ENCODE peak calls at places on chromosomes 5 and 9, in five cellular contexts. One of them, this sample, is unnamed. For H3K4me1, the result is how much of the 10 kb centered on the place peaks cover.

GRCh38 chr9:117387422-117387821 is 27.4 kb downstream of the ASTN2 start:
- DNase-seq in CD8-positive, alpha-beta T cell: no peak
- DNase-seq in tibial nerve: no peak
- DNase-seq in transverse colon: no peak
- DNase-seq in ovary: no peak
- DNase-seq in this sample: no peak

GRCh38 chr9:534886-535285 is 306.6 kb upstream of the DMRT1 start:
- DNase-seq in CD8-positive, alpha-beta T cell: no peak
- DNase-seq in tibial nerve: no peak
- DNase-seq in transverse colon: peak
- DNase-seq in ovary: no peak
- DNase-seq in this sample: no peak

GRCh38 chr5:142597546-142598337 is 88.1 kb downstream of the FGF1 start:
- DNase-seq in CD8-positive, alpha-beta T cell: no peak
- DNase-seq in tibial nerve: no peak
- DNase-seq in transverse colon: no peak
- DNase-seq in ovary: no peak
- DNase-seq in this sample: no peak

GRCh38 chr5:126016256-126016655 is 407.0 kb upstream of the GRAMD2B start:
- DNase-seq in CD8-positive, alpha-beta T cell: no peak
- DNase-seq in tibial nerve: no peak
- DNase-seq in transverse colon: no peak
- DNase-seq in ovary: peak
- DNase-seq in this sample: no peak

GRCh38 chr9:89601856-89602562 is 2.8 kb upstream of the GADD45G start:
- DNase-seq in CD8-positive, alpha-beta T cell: no peak
- DNase-seq in tibial nerve: no peak
- DNase-seq in transverse colon: no peak
- DNase-seq in ovary: no peak
- DNase-seq in this sample: no peak

GRCh38 chr9:6199596-6199995 is 16.0 kb upstream of the IL33 start:
- DNase-seq in CD8-positive, alpha-beta T cell: no peak
- DNase-seq in tibial nerve: no peak
- DNase-seq in transverse colon: no peak
- DNase-seq in ovary: no peak
- DNase-seq in this sample: no peak

GRCh38 chr5:6632324-6632930 is 417 bp downstream of the NSUN2 start:
- DNase-seq in CD8-positive, alpha-beta T cell: no peak
- DNase-seq in tibial nerve: no peak
- DNase-seq in transverse colon: no peak
- DNase-seq in ovary: no peak
- DNase-seq in this sample: no peak

GRCh38 chr5:105907016-105907415 is 1763.7 kb downstream of the EFNA5 start:
- DNase-seq in CD8-positive, alpha-beta T cell: no peak
- DNase-seq in tibial nerve: no peak
- DNase-seq in transverse colon: no peak
- DNase-seq in ovary: no peak
- DNase-seq in this sample: no peak

GRCh38 chr9:135522137-135522877 is 1.1 kb downstream of the LCN1 start:
- DNase-seq in CD8-positive, alpha-beta T cell: no peak
- DNase-seq in tibial nerve: no peak
- DNase-seq in transverse colon: no peak
- DNase-seq in ovary: no peak
- DNase-seq in this sample: no peak

GRCh38 chr9:2418619-2419018 is 203.0 kb upstream of the VLDLR start:
- DNase-seq in CD8-positive, alpha-beta T cell: no peak
- DNase-seq in tibial nerve: no peak
- DNase-seq in transverse colon: no peak
- DNase-seq in ovary: no peak
- DNase-seq in this sample: no peak

GRCh38 chr9:121538221-121538620 is 38.6 kb upstream of the GGTA1 start:
- DNase-seq in CD8-positive, alpha-beta T cell: no peak
- DNase-seq in tibial nerve: no peak
- DNase-seq in transverse colon: no peak
- DNase-seq in ovary: no peak
- DNase-seq in this sample: no peak

GRCh38 chr5:175443514-175444059 is 395 bp downstream of the DRD1 start:
- DNase-seq in CD8-positive, alpha-beta T cell: no peak
- DNase-seq in tibial nerve: no peak
- DNase-seq in transverse colon: no peak
- DNase-seq in ovary: no peak
- DNase-seq in this sample: peak

GRCh38 chr5:58932057-58932594 is 349.3 kb downstream of the RAB3C start:
- DNase-seq in CD8-positive, alpha-beta T cell: no peak
- DNase-seq in tibial nerve: no peak
- DNase-seq in transverse colon: no peak
- DNase-seq in ovary: no peak
- DNase-seq in this sample: peak

GRCh38 chr5:17056056-17056690 is 120.1 kb upstream of the MYO10 start:
- DNase-seq in CD8-positive, alpha-beta T cell: no peak
- DNase-seq in tibial nerve: no peak
- DNase-seq in transverse colon: no peak
- DNase-seq in ovary: no peak
- DNase-seq in this sample: no peak

GRCh38 chr5:145536133-145536532 is 299.0 kb downstream of the PRELID2 start:
- DNase-seq in CD8-positive, alpha-beta T cell: no peak
- DNase-seq in tibial nerve: no peak
- DNase-seq in transverse colon: no peak
- DNase-seq in ovary: no peak
- DNase-seq in this sample: no peak

GRCh38 chr9:23822331-23823169 is 3.5 kb downstream of the ELAVL2 start:
- DNase-seq in CD8-positive, alpha-beta T cell: no peak
- DNase-seq in tibial nerve: no peak
- DNase-seq in transverse colon: no peak
- DNase-seq in ovary: no peak
- DNase-seq in this sample: no peak
- H3K4me1 ChIP-seq in CD8-positive, alpha-beta T cell: under half
- H3K4me1 ChIP-seq in tibial nerve: under half
- H3K4me1 ChIP-seq in transverse colon: under half
- H3K4me1 ChIP-seq in ovary: under half
- H3K4me1 ChIP-seq in this sample: under half

DNA sequence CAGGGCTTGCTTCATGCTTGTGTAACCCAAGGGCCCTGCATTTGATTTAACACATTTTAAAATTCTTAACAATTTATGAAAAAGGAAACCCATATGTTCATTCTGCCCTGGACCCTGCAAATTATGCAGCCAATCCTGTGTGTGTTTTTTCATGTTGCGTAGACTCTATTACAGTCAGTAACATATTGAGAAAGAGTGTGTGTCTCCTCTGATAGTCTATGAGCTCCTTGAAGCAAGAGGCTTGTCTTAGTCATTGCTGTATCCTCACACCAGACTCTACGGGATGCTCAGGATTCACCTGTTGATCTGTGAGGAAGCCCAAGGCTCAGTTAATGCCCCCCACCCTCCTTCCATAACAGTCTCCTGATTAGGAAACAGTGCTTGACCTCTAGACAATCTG is 177.3 kb upstream of the DMAC1 start:
- DNase-seq in CD8-positive, alpha-beta T cell: no peak
- DNase-seq in tibial nerve: no peak
- DNase-seq in transverse colon: no peak
- DNase-seq in ovary: no peak
- DNase-seq in this sample: no peak
- H3K4me1 ChIP-seq in CD8-positive, alpha-beta T cell: half or more
- H3K4me1 ChIP-seq in tibial nerve: under half
- H3K4me1 ChIP-seq in transverse colon: under half
- H3K4me1 ChIP-seq in ovary: under half
- H3K4me1 ChIP-seq in this sample: under half

DNA sequence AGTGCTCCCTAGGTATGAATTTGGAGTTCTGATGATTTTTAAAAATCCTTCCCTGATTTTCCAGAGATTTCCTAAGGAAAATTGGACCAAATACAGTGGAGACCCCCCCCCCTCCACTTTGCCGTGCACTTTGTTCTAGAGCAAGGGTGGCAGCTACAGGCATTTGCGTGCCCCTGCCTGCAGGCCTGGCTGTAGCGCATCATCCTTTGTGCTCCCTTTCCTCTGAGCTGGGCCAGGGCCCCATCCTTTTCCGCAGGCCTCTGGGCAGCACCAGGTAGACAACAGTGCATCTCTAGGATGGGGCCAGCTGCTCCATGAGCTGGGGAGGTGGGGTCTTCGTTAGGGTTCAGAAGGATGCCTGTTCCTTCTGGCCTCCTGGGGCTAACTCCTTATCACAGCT is 39.6 kb downstream of the TRIO start:
- DNase-seq in CD8-positive, alpha-beta T cell: no peak
- DNase-seq in tibial nerve: no peak
- DNase-seq in transverse colon: no peak
- DNase-seq in ovary: no peak
- DNase-seq in this sample: no peak
- H3K4me1 ChIP-seq in CD8-positive, alpha-beta T cell: under half
- H3K4me1 ChIP-seq in tibial nerve: under half
- H3K4me1 ChIP-seq in transverse colon: half or more
- H3K4me1 ChIP-seq in ovary: under half
- H3K4me1 ChIP-seq in this sample: half or more

DNA sequence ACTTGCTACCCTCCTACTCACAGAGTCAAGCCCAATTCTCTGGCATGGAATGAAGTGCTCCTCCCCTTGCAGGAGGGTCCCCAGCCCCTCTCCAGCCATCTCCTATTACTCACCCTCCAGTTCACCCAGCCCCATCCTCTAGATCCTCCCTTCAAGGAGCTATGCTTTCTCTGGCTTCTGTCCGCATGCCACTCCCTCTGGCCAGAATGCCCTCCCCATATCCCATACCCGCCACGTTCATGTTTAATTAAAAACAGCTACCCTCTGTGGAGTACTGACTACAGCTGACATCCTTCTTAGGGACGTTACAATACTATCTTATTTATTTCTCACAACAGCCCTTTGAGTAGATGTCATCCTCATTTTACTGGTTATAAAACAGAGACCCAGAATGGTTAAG is 3.0 kb downstream of the F2R start:
- DNase-seq in CD8-positive, alpha-beta T cell: no peak
- DNase-seq in tibial nerve: no peak
- DNase-seq in transverse colon: no peak
- DNase-seq in ovary: no peak
- DNase-seq in this sample: no peak
- H3K4me1 ChIP-seq in CD8-positive, alpha-beta T cell: under half
- H3K4me1 ChIP-seq in tibial nerve: under half
- H3K4me1 ChIP-seq in transverse colon: under half
- H3K4me1 ChIP-seq in ovary: under half
- H3K4me1 ChIP-seq in this sample: under half

GRCh38 chr5:134072471-134073220 is 41.8 kb upstream of the TCF7 start:
- DNase-seq in CD8-positive, alpha-beta T cell: no peak
- DNase-seq in tibial nerve: no peak
- DNase-seq in transverse colon: no peak
- DNase-seq in ovary: no peak
- DNase-seq in this sample: no peak
- H3K4me1 ChIP-seq in CD8-positive, alpha-beta T cell: half or more
- H3K4me1 ChIP-seq in tibial nerve: under half
- H3K4me1 ChIP-seq in transverse colon: under half
- H3K4me1 ChIP-seq in ovary: under half
- H3K4me1 ChIP-seq in this sample: under half

GRCh38 chr5:158840193-158840592 is 259.5 kb downstream of the EBF1 start:
- DNase-seq in CD8-positive, alpha-beta T cell: no peak
- DNase-seq in tibial nerve: no peak
- DNase-seq in transverse colon: no peak
- DNase-seq in ovary: no peak
- DNase-seq in this sample: no peak

GRCh38 chr5:158841918-158842317 is 257.8 kb downstream of the EBF1 start:
- DNase-seq in CD8-positive, alpha-beta T cell: no peak
- DNase-seq in tibial nerve: no peak
- DNase-seq in transverse colon: no peak
- DNase-seq in ovary: no peak
- DNase-seq in this sample: no peak

GRCh38 chr5:158839638-158840037 is 260.1 kb downstream of the EBF1 start:
- DNase-seq in CD8-positive, alpha-beta T cell: no peak
- DNase-seq in tibial nerve: no peak
- DNase-seq in transverse colon: no peak
- DNase-seq in ovary: no peak
- DNase-seq in this sample: no peak

GRCh38 chr5:158843305-158843704 is 256.4 kb downstream of the EBF1 start:
- DNase-seq in CD8-positive, alpha-beta T cell: no peak
- DNase-seq in tibial nerve: no peak
- DNase-seq in transverse colon: no peak
- DNase-seq in ovary: no peak
- DNase-seq in this sample: peak

DNA sequence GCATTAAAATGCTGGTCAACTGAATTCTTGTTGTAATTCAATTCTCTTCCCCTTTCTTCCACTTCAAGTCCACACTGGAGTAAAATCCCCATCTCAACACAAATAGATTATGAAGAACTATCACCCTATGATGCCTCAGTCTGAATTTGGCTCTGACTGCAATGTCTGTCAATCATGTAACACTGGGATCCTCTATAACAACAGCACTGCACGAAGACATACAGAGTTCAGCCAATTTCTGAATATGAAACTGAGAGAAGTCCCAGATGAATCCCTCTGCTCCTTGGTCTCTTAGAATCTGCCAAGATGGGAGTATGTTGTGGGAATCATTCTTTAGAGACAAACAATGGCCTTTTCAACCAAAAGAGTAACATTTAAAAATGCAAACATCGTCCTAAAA is 258.2 kb downstream of the EBF1 start:
- DNase-seq in CD8-positive, alpha-beta T cell: no peak
- DNase-seq in tibial nerve: no peak
- DNase-seq in transverse colon: no peak
- DNase-seq in ovary: no peak
- DNase-seq in this sample: no peak
- H3K4me1 ChIP-seq in CD8-positive, alpha-beta T cell: under half
- H3K4me1 ChIP-seq in tibial nerve: under half
- H3K4me1 ChIP-seq in transverse colon: under half
- H3K4me1 ChIP-seq in ovary: under half
- H3K4me1 ChIP-seq in this sample: under half

GRCh38 chr5:65693121-65693520 is 28.8 kb downstream of the SGTB start:
- DNase-seq in CD8-positive, alpha-beta T cell: no peak
- DNase-seq in tibial nerve: no peak
- DNase-seq in transverse colon: no peak
- DNase-seq in ovary: no peak
- DNase-seq in this sample: no peak
- H3K4me1 ChIP-seq in CD8-positive, alpha-beta T cell: under half
- H3K4me1 ChIP-seq in tibial nerve: under half
- H3K4me1 ChIP-seq in transverse colon: under half
- H3K4me1 ChIP-seq in ovary: under half
- H3K4me1 ChIP-seq in this sample: under half

GRCh38 chr9:93139365-93140182 is 5.5 kb upstream of the NINJ1 start:
- DNase-seq in CD8-positive, alpha-beta T cell: no peak
- DNase-seq in tibial nerve: no peak
- DNase-seq in transverse colon: no peak
- DNase-seq in ovary: peak
- DNase-seq in this sample: no peak

GRCh38 chr9:93138171-93138764 is 4.2 kb upstream of the NINJ1 start:
- DNase-seq in CD8-positive, alpha-beta T cell: no peak
- DNase-seq in tibial nerve: no peak
- DNase-seq in transverse colon: no peak
- DNase-seq in ovary: no peak
- DNase-seq in this sample: no peak

GRCh38 chr9:93136693-93137092 is 2.6 kb upstream of the NINJ1 start:
- DNase-seq in CD8-positive, alpha-beta T cell: no peak
- DNase-seq in tibial nerve: no peak
- DNase-seq in transverse colon: no peak
- DNase-seq in ovary: no peak
- DNase-seq in this sample: no peak

GRCh38 chr9:93136011-93136440 is 2.0 kb upstream of the NINJ1 start:
- DNase-seq in CD8-positive, alpha-beta T cell: no peak
- DNase-seq in tibial nerve: no peak
- DNase-seq in transverse colon: no peak
- DNase-seq in ovary: no peak
- DNase-seq in this sample: no peak

GRCh38 chr9:93137362-93137761 is 3.3 kb upstream of the NINJ1 start:
- DNase-seq in CD8-positive, alpha-beta T cell: no peak
- DNase-seq in tibial nerve: no peak
- DNase-seq in transverse colon: peak
- DNase-seq in ovary: no peak
- DNase-seq in this sample: no peak
- H3K4me1 ChIP-seq in CD8-positive, alpha-beta T cell: under half
- H3K4me1 ChIP-seq in tibial nerve: under half
- H3K4me1 ChIP-seq in transverse colon: under half
- H3K4me1 ChIP-seq in ovary: under half
- H3K4me1 ChIP-seq in this sample: under half

This sample was measured in esophagus muscularis mucosa.